ENCODE peak calls at places on chromosomes 13 and 19, in seven cellular contexts. F, P, K, T, W, A and M are unnamed samples.

GRCh38 chr19:11279505-11280236 is 16.3 kb upstream of the TSPAN16 start:
- DNase-seq in F (no peak), P (no peak), K (no peak), T (no peak), W (no peak), A (peak), M (no peak)

GRCh38 chr13:27053902-27054595 is 117.6 kb downstream of the USP12 start:
- DNase-seq in F (peak), P (no peak), K (no peak), T (no peak), W (peak), A (no peak), M (peak)

GRCh38 chr13:98657506-98658085 is 80.7 kb upstream of the STK24 start:
- DNase-seq in F (no peak), P (no peak), K (no peak), T (no peak), W (no peak), A (no peak), M (peak)

GRCh38 chr19:2371656-2372055 is 11.6 kb downstream of the TMPRSS9 start:
- DNase-seq in F (no peak), P (no peak), K (no peak), T (no peak), W (no peak), A (no peak), M (peak)

GRCh38 chr19:4374451-4375163 is 25.7 kb downstream of the SH3GL1 start:
- DNase-seq in F (peak), P (peak), K (peak), T (peak), W (peak), A (no peak), M (peak)

GRCh38 chr13:59532405-59532804 is 631.3 kb downstream of the DIAPH3 start:
- DNase-seq in F (no peak), P (no peak), K (no peak), T (no peak), W (peak), A (no peak), M (no peak)

GRCh38 chr13:34357435-34358232 is 539.7 kb downstream of the RFC3 start:
- DNase-seq in F (no peak), P (peak), K (no peak), T (no peak), W (peak), A (no peak), M (peak)

GRCh38 chr13:31797154-31797775 is 57.9 kb downstream of the RXFP2 start:
- DNase-seq in F (no peak), P (no peak), K (no peak), T (no peak), W (peak), A (no peak), M (peak)

GRCh38 chr13:53068841-53069520 is 40.4 kb downstream of the OLFM4 start:
- DNase-seq in F (no peak), P (peak), K (no peak), T (peak), W (no peak), A (no peak), M (no peak)

GRCh38 chr19:1591421-1592022 is 1.1 kb downstream of the MBD3 start:
- DNase-seq in F (no peak), P (no peak), K (no peak), T (no peak), W (no peak), A (no peak), M (no peak)

GRCh38 chr19:15178629-15179308 is 22.0 kb downstream of the NOTCH3 start:
- DNase-seq in F (no peak), P (no peak), K (no peak), T (no peak), W (no peak), A (no peak), M (no peak)

GRCh38 chr13:73971481-73971880 is 162.7 kb downstream of the KLF12 start:
- DNase-seq in F (no peak), P (no peak), K (no peak), T (no peak), W (no peak), A (no peak), M (no peak)

GRCh38 chr19:30355586-30355985 is 16.6 kb upstream of the ZNF536 start:
- DNase-seq in F (no peak), P (no peak), K (no peak), T (no peak), W (no peak), A (no peak), M (no peak)

GRCh38 chr13:89520468-89520867 is 1827.0 kb upstream of the MIR17HG start:
- DNase-seq in F (no peak), P (no peak), K (no peak), T (no peak), W (no peak), A (no peak), M (no peak)

GRCh38 chr13:75537401-75538365 is at the start of gene COMMD6:
- DNase-seq in F (peak), P (peak), K (peak), T (peak), W (peak), A (peak), M (peak)
- TF ChIP-seq CTCF in F (peak), P (peak), K (peak), T (peak), W (no peak), A (no peak), M (peak)

DNA sequence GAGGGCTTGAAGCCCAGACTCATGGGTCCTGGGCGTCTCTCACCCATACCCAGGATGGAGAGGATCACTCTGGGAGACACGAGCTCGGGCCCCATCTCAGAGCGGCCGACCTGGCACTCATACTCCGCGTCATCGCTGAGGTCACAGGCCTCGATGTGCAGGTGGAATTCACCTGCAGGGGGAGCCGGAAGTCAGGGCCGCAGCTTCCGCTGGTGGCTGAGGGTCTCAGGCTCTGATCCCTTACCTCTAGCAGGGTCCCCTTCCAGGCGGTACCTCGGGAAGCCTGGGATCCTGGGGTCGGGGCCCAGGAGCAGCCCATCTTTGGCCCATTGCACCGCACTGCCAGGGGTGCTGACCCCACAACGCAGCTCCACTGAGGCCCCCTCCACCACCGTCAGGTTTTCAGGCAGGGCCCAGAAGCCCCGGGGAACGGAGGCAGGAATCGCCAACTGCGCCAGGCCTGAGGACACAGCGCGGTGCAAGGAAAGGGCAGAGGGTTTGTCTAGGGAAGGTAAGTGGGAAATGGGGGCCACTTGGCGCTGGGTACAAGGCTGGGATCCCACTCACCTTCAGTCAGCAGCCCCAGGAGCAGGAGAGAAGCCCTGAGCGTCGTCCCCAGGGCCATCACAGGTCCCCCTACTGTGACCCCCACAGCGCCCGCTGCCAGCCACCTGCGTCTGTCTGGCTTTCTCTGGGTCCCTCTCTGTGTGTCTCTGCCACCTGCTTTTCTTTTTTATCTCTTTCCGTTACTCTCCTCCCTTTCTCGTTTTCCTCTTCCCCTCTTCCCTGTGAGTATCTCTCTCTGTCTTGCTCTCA is 883 bp downstream of the NPHS1 start:
- DNase-seq in F (no peak), P (no peak), K (no peak), T (no peak), W (no peak), A (no peak), M (no peak)
- TF ChIP-seq CTCF in F (no peak), P (no peak), K (no peak), T (no peak), W (no peak), A (peak), M (no peak)

DNA sequence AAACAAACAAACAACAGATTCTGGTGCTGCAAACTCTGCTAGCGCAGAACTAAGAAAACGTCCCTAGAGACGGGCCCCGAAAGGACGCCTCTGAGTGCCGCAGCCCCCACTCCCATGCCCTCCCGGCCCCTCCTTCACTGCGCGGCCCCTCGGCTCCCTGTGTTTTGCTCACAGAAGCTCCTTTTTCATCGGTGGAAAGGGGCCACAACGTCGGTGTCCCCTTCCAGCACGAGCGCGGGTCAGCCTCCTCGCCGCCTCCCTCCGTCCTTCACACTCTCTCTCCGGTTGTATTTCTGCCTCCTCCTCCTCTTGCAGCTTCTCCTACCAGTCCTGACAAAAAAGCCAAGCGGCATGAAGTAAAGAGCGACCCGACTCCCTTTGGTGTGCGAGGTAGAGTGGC is 14.8 kb upstream of the F7 start:
- DNase-seq in F (no peak), P (no peak), K (peak), T (no peak), W (no peak), A (no peak), M (no peak)
- TF ChIP-seq CTCF in F (no peak), P (no peak), K (no peak), T (no peak), W (no peak), A (no peak), M (no peak)

GRCh38 chr19:58380736-58381459 is at the start of gene ZNF837:
- DNase-seq in F (peak), P (peak), K (peak), T (peak), W (peak), A (peak), M (peak)
- TF ChIP-seq CTCF in F (no peak), P (no peak), K (no peak), T (peak), W (no peak), A (no peak), M (no peak)

DNA sequence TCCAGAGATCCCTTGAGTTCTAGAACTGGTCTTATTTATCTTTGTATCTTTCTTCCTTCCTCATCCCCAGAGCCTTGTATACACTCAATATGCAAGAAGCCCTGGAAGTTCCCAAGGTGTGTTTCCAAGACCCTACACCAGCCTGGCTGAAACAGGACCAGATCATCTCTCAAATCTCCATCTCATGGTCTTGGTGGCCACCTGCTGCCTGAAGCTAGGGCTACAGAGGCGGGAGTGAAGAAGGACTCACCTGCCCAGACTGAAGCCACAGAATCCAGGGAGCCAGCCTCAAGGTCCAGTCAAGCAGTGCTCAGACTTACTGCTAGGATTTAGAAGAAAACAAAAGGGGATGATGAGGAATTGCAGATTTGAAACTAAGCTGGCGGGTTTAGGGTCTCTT is 6.1 kb upstream of the CYSLTR2 start:
- DNase-seq in F (no peak), P (no peak), K (no peak), T (no peak), W (no peak), A (no peak), M (no peak)
- TF ChIP-seq CTCF in F (no peak), P (no peak), K (no peak), T (no peak), W (no peak), A (peak), M (no peak)